ENCODE peak calls at places on chromosomes 13 and 19, in five cellular contexts. One of them, this sample, is unnamed.

GRCh38 chr13:90416519-90416918 is 931.0 kb upstream of the MIR17HG start:
- DNase-seq in nephron progenitor cell: no peak
- DNase-seq in K562: no peak
- DNase-seq in RWPE1: no peak
- DNase-seq in fibroblast of pulmonary artery: peak; percentile 62
- DNase-seq in this sample: no peak

GRCh38 chr13:102487330-102487729 is 85.5 kb upstream of the FGF14 start:
- DNase-seq in nephron progenitor cell: no peak
- DNase-seq in K562: no peak
- DNase-seq in RWPE1: no peak
- DNase-seq in fibroblast of pulmonary artery: no peak
- DNase-seq in this sample: no peak

GRCh38 chr19:18254546-18255500 is 19.4 kb downstream of the IQCN start:
- DNase-seq in nephron progenitor cell: no peak
- DNase-seq in K562: no peak
- DNase-seq in RWPE1: no peak
- DNase-seq in fibroblast of pulmonary artery: no peak
- DNase-seq in this sample: no peak

GRCh38 chr19:15114153-15114540 is 6.9 kb downstream of the SYDE1 start:
- DNase-seq in nephron progenitor cell: no peak
- DNase-seq in K562: no peak
- DNase-seq in RWPE1: no peak
- DNase-seq in fibroblast of pulmonary artery: peak; percentile 54
- DNase-seq in this sample: no peak

GRCh38 chr13:51846756-51847155 is 1.8 kb upstream of the TMEM272 start:
- DNase-seq in nephron progenitor cell: no peak
- DNase-seq in K562: no peak
- DNase-seq in RWPE1: no peak
- DNase-seq in fibroblast of pulmonary artery: no peak
- DNase-seq in this sample: no peak

GRCh38 chr13:112341446-112341845 is 34.7 kb upstream of the SPACA7 start:
- DNase-seq in nephron progenitor cell: no peak
- DNase-seq in K562: no peak
- DNase-seq in RWPE1: no peak
- DNase-seq in fibroblast of pulmonary artery: no peak
- DNase-seq in this sample: no peak

GRCh38 chr19:41872775-41873647 is 4.1 kb upstream of the CD79A start:
- DNase-seq in nephron progenitor cell: peak; percentile 79
- DNase-seq in K562: peak; percentile 71
- DNase-seq in RWPE1: peak; percentile 66
- DNase-seq in fibroblast of pulmonary artery: peak; percentile 67
- DNase-seq in this sample: peak; percentile 85

GRCh38 chr19:41443813-41444455 is 978 bp downstream of the ERICH4 start:
- DNase-seq in nephron progenitor cell: no peak
- DNase-seq in K562: peak; percentile 3
- DNase-seq in RWPE1: no peak
- DNase-seq in fibroblast of pulmonary artery: no peak
- DNase-seq in this sample: no peak

GRCh38 chr19:1125601-1126533 is 22.1 kb downstream of the GPX4 start:
- DNase-seq in nephron progenitor cell: no peak
- DNase-seq in K562: no peak
- DNase-seq in RWPE1: no peak
- DNase-seq in fibroblast of pulmonary artery: no peak
- DNase-seq in this sample: no peak

GRCh38 chr19:40610396-40611064 is 9.4 kb downstream of the LTBP4 start:
- DNase-seq in nephron progenitor cell: no peak
- DNase-seq in K562: no peak
- DNase-seq in RWPE1: no peak
- DNase-seq in fibroblast of pulmonary artery: no peak
- DNase-seq in this sample: no peak

GRCh38 chr13:31913459-31913858 is 118.1 kb upstream of the FRY start:
- DNase-seq in nephron progenitor cell: no peak
- DNase-seq in K562: no peak
- DNase-seq in RWPE1: no peak
- DNase-seq in fibroblast of pulmonary artery: no peak
- DNase-seq in this sample: no peak

GRCh38 chr13:97112451-97113152 is 109.5 kb upstream of the MBNL2 start:
- DNase-seq in nephron progenitor cell: no peak
- DNase-seq in K562: no peak
- DNase-seq in RWPE1: no peak
- DNase-seq in fibroblast of pulmonary artery: no peak
- DNase-seq in this sample: no peak

GRCh38 chr13:95710313-95710712 is 33.4 kb downstream of the DNAJC3 start:
- DNase-seq in nephron progenitor cell: no peak
- DNase-seq in K562: no peak
- DNase-seq in RWPE1: no peak
- DNase-seq in fibroblast of pulmonary artery: peak; percentile 71
- DNase-seq in this sample: no peak

DNA sequence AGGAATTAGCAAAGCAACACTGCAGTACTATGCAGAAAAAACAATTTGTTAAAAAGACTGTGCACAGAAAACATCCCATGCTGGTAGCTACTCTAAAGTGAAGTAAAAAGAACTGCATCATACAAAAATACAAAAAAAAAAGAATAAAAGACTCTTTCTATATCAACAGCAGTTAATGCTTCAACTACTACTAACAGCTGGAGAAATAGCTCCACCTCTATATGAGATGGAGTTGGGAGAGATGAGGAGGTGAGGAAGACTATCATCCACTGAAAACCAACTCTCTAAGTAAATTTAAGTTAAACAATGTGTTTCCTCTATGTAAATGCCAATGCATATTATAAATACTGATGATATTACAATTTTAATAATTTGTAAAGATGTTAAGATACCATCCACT is 1.8 kb downstream of the ZC3H13 start:
- DNase-seq in nephron progenitor cell: no peak
- DNase-seq in K562: no peak
- DNase-seq in RWPE1: no peak
- DNase-seq in fibroblast of pulmonary artery: no peak
- DNase-seq in this sample: no peak
- TF ChIP-seq CTCF in nephron progenitor cell: no peak
- TF ChIP-seq CTCF in K562: no peak
- TF ChIP-seq CTCF in RWPE1: no peak
- TF ChIP-seq CTCF in fibroblast of pulmonary artery: no peak
- TF ChIP-seq CTCF in this sample: no peak

GRCh38 chr13:43979492-43979891 is 99.8 kb downstream of the LACC1 start:
- DNase-seq in nephron progenitor cell: no peak
- DNase-seq in K562: no peak
- DNase-seq in RWPE1: no peak
- DNase-seq in fibroblast of pulmonary artery: no peak
- DNase-seq in this sample: no peak

GRCh38 chr13:43981091-43981490 is 101.4 kb downstream of the LACC1 start:
- DNase-seq in nephron progenitor cell: no peak
- DNase-seq in K562: no peak
- DNase-seq in RWPE1: no peak
- DNase-seq in fibroblast of pulmonary artery: no peak
- DNase-seq in this sample: no peak

GRCh38 chr13:43984292-43984691 is 104.6 kb downstream of the LACC1 start:
- DNase-seq in nephron progenitor cell: no peak
- DNase-seq in K562: no peak
- DNase-seq in RWPE1: no peak
- DNase-seq in fibroblast of pulmonary artery: no peak
- DNase-seq in this sample: no peak

GRCh38 chr13:43983373-43983772 is 103.7 kb downstream of the LACC1 start:
- DNase-seq in nephron progenitor cell: no peak
- DNase-seq in K562: no peak
- DNase-seq in RWPE1: no peak
- DNase-seq in fibroblast of pulmonary artery: no peak
- DNase-seq in this sample: no peak

GRCh38 chr13:43981512-43982301 is 102.0 kb downstream of the LACC1 start:
- DNase-seq in nephron progenitor cell: no peak
- DNase-seq in K562: no peak
- DNase-seq in RWPE1: no peak
- DNase-seq in fibroblast of pulmonary artery: no peak
- DNase-seq in this sample: no peak
- TF ChIP-seq CTCF in nephron progenitor cell: no peak
- TF ChIP-seq CTCF in K562: no peak
- TF ChIP-seq CTCF in RWPE1: no peak
- TF ChIP-seq CTCF in fibroblast of pulmonary artery: no peak
- TF ChIP-seq CTCF in this sample: no peak

DNA sequence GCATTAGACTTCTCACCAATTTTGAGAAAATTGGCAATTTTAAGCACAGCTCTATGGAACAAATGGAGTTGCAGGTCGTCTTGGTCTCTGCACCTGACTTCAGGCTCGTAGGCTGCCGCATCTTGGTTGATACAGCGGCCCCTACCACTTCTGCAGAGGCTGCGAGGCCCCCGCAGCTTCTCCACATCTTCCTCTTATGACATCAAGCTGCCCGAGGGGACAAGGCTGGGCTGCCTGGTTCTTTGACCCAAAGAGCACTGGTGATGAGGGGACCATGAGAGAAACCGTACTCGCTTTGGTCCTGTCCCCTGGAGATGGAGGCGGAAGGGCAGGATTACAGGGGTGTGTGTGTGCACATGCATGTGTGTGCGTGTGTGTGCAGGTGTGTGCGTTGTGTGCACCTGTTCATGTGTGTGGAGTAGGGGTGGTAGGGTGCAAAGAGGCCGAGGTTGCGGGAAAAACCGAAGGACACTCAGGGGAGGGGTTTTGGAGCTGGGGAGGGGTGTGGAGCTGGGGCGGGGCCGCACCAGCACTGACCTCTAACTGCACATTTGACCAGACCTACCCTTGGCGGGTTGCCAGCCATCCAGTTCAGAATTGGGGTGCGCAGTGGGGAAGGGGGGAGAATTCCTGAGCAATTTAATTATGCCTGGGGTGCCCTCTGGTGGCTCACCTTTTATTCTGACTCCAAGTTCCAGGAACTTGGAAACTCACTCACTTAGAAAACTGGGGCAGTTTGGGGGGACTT is 65.1 kb upstream of the ARHGEF7 start:
- DNase-seq in nephron progenitor cell: no peak
- DNase-seq in K562: peak; percentile 33
- DNase-seq in RWPE1: peak; percentile 32
- DNase-seq in fibroblast of pulmonary artery: peak; percentile 42
- DNase-seq in this sample: no peak
- TF ChIP-seq CTCF in nephron progenitor cell: peak; percentile 25
- TF ChIP-seq CTCF in K562: peak; percentile 63
- TF ChIP-seq CTCF in RWPE1: peak; percentile 59
- TF ChIP-seq CTCF in fibroblast of pulmonary artery: peak; percentile 50
- TF ChIP-seq CTCF in this sample: no peak

GRCh38 chr19:13849277-13849676 is 27.7 kb upstream of the NANOS3 start:
- DNase-seq in nephron progenitor cell: no peak
- DNase-seq in K562: no peak
- DNase-seq in RWPE1: no peak
- DNase-seq in fibroblast of pulmonary artery: no peak
- DNase-seq in this sample: no peak

GRCh38 chr19:13848811-13849241 is 28.1 kb upstream of the NANOS3 start:
- DNase-seq in nephron progenitor cell: no peak
- DNase-seq in K562: no peak
- DNase-seq in RWPE1: no peak
- DNase-seq in fibroblast of pulmonary artery: no peak
- DNase-seq in this sample: no peak

GRCh38 chr19:13847033-13847899 is 29.7 kb upstream of the NANOS3 start:
- DNase-seq in nephron progenitor cell: peak; percentile 92
- DNase-seq in K562: peak; percentile 93
- DNase-seq in RWPE1: peak; percentile 92
- DNase-seq in fibroblast of pulmonary artery: peak; percentile 94
- DNase-seq in this sample: peak; percentile 91

GRCh38 chr19:13846533-13847032 is 30.4 kb upstream of the NANOS3 start:
- DNase-seq in nephron progenitor cell: peak; percentile 85
- DNase-seq in K562: peak; percentile 84
- DNase-seq in RWPE1: no peak
- DNase-seq in fibroblast of pulmonary artery: peak; percentile 93
- DNase-seq in this sample: peak; percentile 87

GRCh38 chr19:13847900-13848677 is 28.8 kb upstream of the NANOS3 start:
- DNase-seq in nephron progenitor cell: no peak
- DNase-seq in K562: no peak
- DNase-seq in RWPE1: no peak
- DNase-seq in fibroblast of pulmonary artery: no peak
- DNase-seq in this sample: no peak
- TF ChIP-seq CTCF in nephron progenitor cell: no peak
- TF ChIP-seq CTCF in K562: no peak
- TF ChIP-seq CTCF in RWPE1: no peak
- TF ChIP-seq CTCF in fibroblast of pulmonary artery: no peak
- TF ChIP-seq CTCF in this sample: no peak

GRCh38 chr19:33747273-33747672 is 49.4 kb upstream of the KCTD15 start:
- DNase-seq in nephron progenitor cell: no peak
- DNase-seq in K562: no peak
- DNase-seq in RWPE1: no peak
- DNase-seq in fibroblast of pulmonary artery: no peak
- DNase-seq in this sample: no peak
- TF ChIP-seq CTCF in nephron progenitor cell: no peak
- TF ChIP-seq CTCF in K562: no peak
- TF ChIP-seq CTCF in RWPE1: no peak
- TF ChIP-seq CTCF in fibroblast of pulmonary artery: no peak
- TF ChIP-seq CTCF in this sample: no peak

GRCh38 chr19:33397536-33398360 is 24.2 kb downstream of the CEBPG start:
- DNase-seq in nephron progenitor cell: peak; percentile 56
- DNase-seq in K562: peak; percentile 70
- DNase-seq in RWPE1: no peak
- DNase-seq in fibroblast of pulmonary artery: no peak
- DNase-seq in this sample: no peak
- TF ChIP-seq CTCF in nephron progenitor cell: peak; percentile 51
- TF ChIP-seq CTCF in K562: peak; percentile 49
- TF ChIP-seq CTCF in RWPE1: no peak
- TF ChIP-seq CTCF in fibroblast of pulmonary artery: peak; percentile 27
- TF ChIP-seq CTCF in this sample: no peak

GRCh38 chr13:36131215-36131930 is at the start of gene DCLK1:
- DNase-seq in nephron progenitor cell: peak; percentile 79
- DNase-seq in K562: no peak
- DNase-seq in RWPE1: peak; percentile 9
- DNase-seq in fibroblast of pulmonary artery: peak; percentile 39
- DNase-seq in this sample: peak; percentile 45

GRCh38 chr13:36130168-36130541 is 1.0 kb downstream of the DCLK1 start:
- DNase-seq in nephron progenitor cell: no peak
- DNase-seq in K562: no peak
- DNase-seq in RWPE1: no peak
- DNase-seq in fibroblast of pulmonary artery: no peak
- DNase-seq in this sample: no peak

GRCh38 chr13:36133950-36134349 is 2.8 kb upstream of the DCLK1 start:
- DNase-seq in nephron progenitor cell: no peak
- DNase-seq in K562: no peak
- DNase-seq in RWPE1: no peak
- DNase-seq in fibroblast of pulmonary artery: peak; percentile 40
- DNase-seq in this sample: no peak

GRCh38 chr13:36130542-36131214 is 504 bp downstream of the DCLK1 start:
- DNase-seq in nephron progenitor cell: no peak
- DNase-seq in K562: no peak
- DNase-seq in RWPE1: peak; percentile 16
- DNase-seq in fibroblast of pulmonary artery: no peak
- DNase-seq in this sample: peak; percentile 24

GRCh38 chr13:36131931-36132297 is 732 bp upstream of the DCLK1 start:
- DNase-seq in nephron progenitor cell: no peak
- DNase-seq in K562: no peak
- DNase-seq in RWPE1: no peak
- DNase-seq in fibroblast of pulmonary artery: peak; percentile 66
- DNase-seq in this sample: no peak
- TF ChIP-seq CTCF in nephron progenitor cell: no peak
- TF ChIP-seq CTCF in K562: no peak
- TF ChIP-seq CTCF in RWPE1: no peak
- TF ChIP-seq CTCF in fibroblast of pulmonary artery: no peak
- TF ChIP-seq CTCF in this sample: no peak

This sample was measured in endothelial cell.